ENCODE peak calls at places on chromosomes 7 and 10, in four cellular contexts. N, U, Z and V are unnamed samples. For H3K4me1, the result is how much of the 10 kb centered on the place peaks cover.

GRCh38 chr10:17737021-17737965 is 14.7 kb upstream of the TMEM236 start:
- DNase-seq in Z (no peak), N (peak), U (no peak), V (no peak)

GRCh38 chr7:27295236-27295635 is 52.6 kb downstream of the EVX1 start:
- DNase-seq in U (no peak), Z (no peak), N (peak), V (no peak)

GRCh38 chr7:11341285-11341944 is 367.7 kb downstream of the PHF14 start:
- DNase-seq in N (no peak), Z (no peak), U (no peak), V (no peak)

GRCh38 chr7:72925546-72926120 is 738 bp downstream of the POM121 start:
- DNase-seq in U (no peak), N (no peak), Z (no peak), V (no peak)

GRCh38 chr10:88091490-88092061 is 228.2 kb downstream of the PTEN start:
- DNase-seq in Z (no peak), N (no peak), U (no peak), V (peak)

GRCh38 chr10:59991661-59992060 is 85.3 kb upstream of the CCDC6 start:
- DNase-seq in U (peak), Z (peak), N (peak), V (no peak)

GRCh38 chr7:95718556-95719410 is 53.6 kb upstream of the DYNC1I1 start:
- DNase-seq in U (no peak), Z (no peak), N (no peak), V (no peak)

GRCh38 chr10:15704581-15704968 is 15.1 kb downstream of the ITGA8 start:
- DNase-seq in Z (no peak), N (no peak), U (no peak), V (no peak)

GRCh38 chr7:31811650-31812461 is 124.8 kb downstream of the PPP1R17 start:
- DNase-seq in N (peak), Z (peak), U (no peak), V (no peak)

GRCh38 chr7:47088329-47089067 is 493.4 kb downstream of the TNS3 start:
- DNase-seq in Z (peak), N (peak), U (peak), V (no peak)

GRCh38 chr10:101875068-101875688 is 31.6 kb upstream of the KCNIP2 start:
- DNase-seq in U (no peak), Z (no peak), N (no peak), V (no peak)

GRCh38 chr7:140025814-140026433 is 36.8 kb downstream of the PARP12 start:
- DNase-seq in U (no peak), Z (peak), N (no peak), V (no peak)

GRCh38 chr10:98425511-98426352 is 10.8 kb upstream of the PYROXD2 start:
- DNase-seq in U (no peak), N (peak), Z (peak), V (no peak)

GRCh38 chr10:115209133-115209532 is 116.0 kb downstream of the ATRNL1 start:
- DNase-seq in Z (no peak), N (no peak), U (no peak), V (no peak)

GRCh38 chr7:154415709-154416399 is 363.7 kb downstream of the DPP6 start:
- DNase-seq in Z (no peak), N (no peak), U (no peak), V (no peak)

GRCh38 chr7:69989551-69989950 is 391.3 kb downstream of the AUTS2 start:
- DNase-seq in U (no peak), Z (no peak), N (no peak), V (no peak)

GRCh38 chr7:122056977-122057376 is 87.1 kb downstream of the AASS start:
- DNase-seq in N (no peak), Z (no peak), U (no peak), V (no peak)

GRCh38 chr10:62019013-62019684 is 117.7 kb downstream of the ARID5B start:
- DNase-seq in N (no peak), Z (no peak), U (peak), V (no peak)

GRCh38 chr7:141342664-141343400 is 208.4 kb upstream of the AGK start:
- DNase-seq in U (no peak), Z (no peak), N (no peak), V (no peak)

GRCh38 chr7:4144171-4144701 is 537.9 kb upstream of the FOXK1 start:
- DNase-seq in N (no peak), Z (peak), U (no peak), V (no peak)

GRCh38 chr7:139683137-139683871 is 94.5 kb downstream of the HIPK2 start:
- DNase-seq in N (no peak), U (no peak), Z (peak), V (no peak)

GRCh38 chr7:115014794-115015193 is 92.9 kb downstream of the MDFIC start:
- DNase-seq in Z (no peak), U (no peak), N (no peak), V (no peak)

GRCh38 chr7:98399462-98399861 is 1.4 kb downstream of the BAIAP2L1 start:
- DNase-seq in N (no peak), U (no peak), Z (no peak), V (no peak)

GRCh38 chr10:101062231-101063161 is 707 bp downstream of the KAZALD1 start:
- DNase-seq in Z (peak), N (peak), U (peak), V (no peak)

DNA sequence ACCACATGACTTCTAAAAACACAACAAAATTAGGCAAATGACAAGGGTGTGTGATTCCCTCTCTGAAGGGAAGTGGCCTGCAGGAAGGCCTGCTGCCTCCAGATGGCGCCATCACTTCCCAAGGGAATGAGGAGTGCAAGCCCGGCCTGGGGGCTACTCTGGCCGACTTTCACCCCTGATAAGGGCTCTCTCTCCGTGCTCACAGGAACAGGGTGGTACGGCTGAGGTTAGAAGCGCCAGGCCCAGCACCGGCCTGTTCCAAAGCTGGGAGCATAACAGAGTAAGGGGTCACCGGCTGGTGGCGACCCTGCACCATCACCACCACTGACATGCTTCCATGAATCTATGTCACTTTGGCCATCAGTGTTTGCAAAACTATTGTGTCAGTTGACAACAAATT is 13.1 kb downstream of the RBP3 start:
- DNase-seq in U (no peak), Z (peak), N (peak), V (no peak)
- H3K27ac ChIP-seq in U (no peak), Z (no peak), N (no peak), V (no peak)

DNA sequence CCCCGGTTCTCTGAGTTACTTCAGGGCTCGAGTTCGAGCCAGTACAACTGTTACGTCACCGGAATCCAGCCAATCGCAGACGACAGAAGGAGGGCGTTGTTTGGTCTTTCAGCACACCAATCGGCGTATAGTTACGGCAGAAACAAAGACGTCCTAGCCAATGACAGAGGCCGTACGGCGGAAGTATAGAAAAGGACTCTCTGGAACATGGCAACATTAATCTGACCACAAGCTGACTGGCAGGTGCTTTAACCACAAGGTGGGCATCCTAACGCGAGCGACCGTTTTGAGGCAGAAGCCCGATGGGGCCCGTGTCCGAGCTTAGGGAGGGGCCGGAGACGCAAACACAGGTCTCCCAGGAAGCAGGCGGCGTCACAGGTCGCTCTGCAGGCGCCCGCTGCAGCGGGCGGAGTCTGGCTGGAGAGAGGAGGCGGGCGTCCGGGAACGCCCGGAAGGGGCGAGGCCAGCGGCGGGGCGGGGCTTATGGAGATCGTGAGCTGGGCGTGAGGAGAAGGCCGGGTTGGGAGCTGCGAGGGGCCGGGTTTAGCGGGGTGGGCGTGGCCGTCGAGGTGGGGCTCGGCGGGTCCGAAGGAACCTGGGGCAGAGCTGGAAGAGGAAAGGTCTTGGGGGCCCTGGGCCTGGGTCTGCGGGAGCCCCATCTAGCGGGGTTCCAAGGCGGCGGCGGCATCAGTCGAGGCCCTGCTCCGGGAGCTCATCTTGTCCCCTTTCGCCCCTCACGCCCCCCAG is at the start of gene MOSPD3:
- DNase-seq in U (peak), Z (peak), N (peak), V (peak)
- TF ChIP-seq POLR2A in U (peak), Z (peak), N (peak), V (no peak)

DNA sequence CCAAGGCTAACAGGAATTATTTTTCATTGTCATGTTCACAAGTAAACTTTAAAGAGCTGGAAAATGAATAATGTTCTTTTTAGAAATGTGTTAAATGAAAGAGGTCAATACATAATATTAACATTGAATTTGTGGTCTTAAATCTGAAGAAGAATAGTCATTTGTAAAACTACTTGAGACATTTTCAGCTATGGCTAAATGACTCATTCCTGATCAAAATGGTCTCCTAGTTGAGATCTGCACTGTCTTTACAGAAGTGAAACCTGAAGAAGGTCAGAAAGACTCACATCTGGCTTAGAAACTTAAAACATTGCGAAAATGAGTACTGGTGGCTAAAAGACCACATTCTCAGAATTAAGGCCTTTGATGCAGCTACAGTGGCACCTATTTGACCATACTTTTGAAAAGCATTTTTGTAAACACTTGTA is 5.9 kb downstream of the PIK3CG start:
- DNase-seq in N (no peak), Z (no peak), U (no peak), V (no peak)
- H3K4me1 ChIP-seq in N (under half), Z (under half), U (under half), V (under half)

GRCh38 chr7:82345886-82346285 is 97.7 kb downstream of the CACNA2D1 start:
- DNase-seq in U (no peak), N (no peak), Z (no peak), V (no peak)

GRCh38 chr7:82348251-82348650 is 95.3 kb downstream of the CACNA2D1 start:
- DNase-seq in Z (no peak), N (no peak), U (no peak), V (no peak)

GRCh38 chr7:82347808-82348207 is 95.8 kb downstream of the CACNA2D1 start:
- DNase-seq in Z (no peak), N (no peak), U (no peak), V (no peak)

GRCh38 chr7:82339958-82340357 is 103.6 kb downstream of the CACNA2D1 start:
- DNase-seq in N (no peak), Z (no peak), U (no peak), V (no peak)

DNA sequence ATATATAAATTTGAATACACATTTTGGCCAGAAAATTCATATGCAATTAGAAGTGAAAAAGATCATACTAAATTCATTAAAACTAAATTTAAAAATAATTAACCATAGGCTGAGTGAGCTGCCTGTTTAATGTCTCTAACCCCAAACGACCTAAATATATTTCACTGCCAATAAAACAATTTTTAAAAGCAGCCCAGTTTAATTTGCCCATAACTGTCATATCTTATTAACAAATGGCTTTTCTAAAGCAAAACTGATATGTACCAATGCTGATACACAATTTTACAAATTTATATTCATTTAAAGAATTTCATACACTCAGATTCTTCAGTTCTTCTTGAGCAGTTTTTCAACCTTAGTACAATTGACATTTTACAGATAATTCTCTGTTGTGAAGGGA is 99.9 kb downstream of the CACNA2D1 start:
- DNase-seq in U (no peak), Z (no peak), N (no peak), V (no peak)
- H3K27ac ChIP-seq in U (no peak), Z (no peak), N (no peak), V (no peak)

DNA sequence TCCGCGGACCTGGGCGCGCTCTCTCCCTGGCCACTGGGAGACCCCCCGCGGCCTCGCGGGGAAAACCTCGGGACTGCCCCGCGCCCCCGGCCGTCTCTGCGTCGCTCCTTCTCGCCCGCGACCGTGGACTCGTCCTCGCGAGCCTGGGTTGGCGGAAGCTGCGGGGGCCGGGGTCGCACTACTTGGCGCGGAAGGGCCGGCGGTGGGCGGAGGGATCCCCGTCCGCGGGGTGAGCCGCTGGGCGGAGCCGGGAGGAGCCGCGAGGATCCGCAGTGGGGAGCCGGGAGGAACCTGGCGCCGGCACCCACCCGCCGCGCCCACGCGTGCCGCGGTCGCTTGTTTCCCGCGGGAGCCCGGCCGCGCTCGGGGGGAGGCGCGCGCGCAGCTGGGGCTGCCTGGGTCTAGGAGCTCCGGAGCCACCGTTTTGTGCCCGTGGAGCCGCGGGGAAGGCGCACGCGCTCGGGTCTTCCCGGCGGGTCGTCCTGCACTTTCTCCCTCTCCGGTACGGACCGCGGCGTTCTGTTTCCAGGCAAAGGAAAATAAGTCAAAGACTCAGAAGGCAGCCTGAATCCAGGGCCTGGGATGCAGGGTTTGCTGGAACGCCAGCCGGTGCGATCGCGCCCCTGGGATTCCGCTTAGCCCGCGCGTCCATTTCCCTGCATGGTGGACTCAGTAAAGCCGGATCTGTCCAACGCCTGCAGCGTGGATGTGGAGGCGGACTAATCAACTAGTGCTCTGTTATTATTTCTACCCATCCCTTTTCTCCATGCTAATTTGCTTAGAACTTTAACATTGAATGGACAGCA is 28.7 kb upstream of the KMT2C start:
- DNase-seq in Z (peak), N (peak), U (peak), V (no peak)
- TF ChIP-seq POLR2A in Z (peak), N (peak), U (peak), V (peak)

DNA sequence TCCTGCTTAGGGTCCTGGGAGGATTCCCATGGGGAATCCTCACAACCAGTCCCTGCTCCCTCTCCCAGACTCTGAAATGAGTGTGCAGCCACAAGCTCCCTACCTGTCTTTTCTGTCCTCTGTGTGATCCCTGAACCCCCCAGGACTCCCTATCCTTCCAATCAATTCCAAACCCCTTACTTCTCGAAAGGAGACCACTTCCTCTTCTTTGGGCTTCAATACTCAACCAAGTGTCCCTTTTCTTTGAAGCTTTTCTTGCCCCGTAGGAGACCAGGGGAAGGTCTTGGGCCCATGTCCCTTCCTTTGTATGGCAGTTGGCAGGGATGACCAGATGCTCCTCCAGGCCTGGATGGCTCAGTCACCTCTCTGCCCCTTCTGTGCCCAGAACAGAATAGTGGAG is 1.7 kb downstream of the AEBP1 start:
- DNase-seq in U (no peak), Z (no peak), N (no peak), V (no peak)
- H3K4me1 ChIP-seq in U (under half), Z (under half), N (under half), V (half or more)